ENCODE peak calls at places on chromosome 10, in six cellular contexts. L is left ventricle myocardium inferior, X is right lobe of liver, Q is right cardiac atrium, S is right atrium auricular region, A is IMR-90. W is an unnamed sample.

GRCh38 chr10:118595598-118596425 is at the start of gene PRLHR:
- DNase-seq in L (no peak), X (no peak), Q (peak; percentile 66), S (no peak), A (peak; percentile 10), W (no peak)

GRCh38 chr10:100377830-100378229 is 30.8 kb downstream of the SCD start:
- DNase-seq in L (no peak), X (no peak), Q (no peak), S (no peak), A (no peak), W (no peak)

GRCh38 chr10:80500572-80501380 is 36.9 kb upstream of the SH2D4B start:
- DNase-seq in L (peak; percentile 74), X (no peak), Q (peak; percentile 81), S (no peak), A (no peak), W (peak; percentile 66)

GRCh38 chr10:104657458-104657857 is 16.4 kb downstream of the SORCS3 start:
- DNase-seq in L (no peak), X (no peak), Q (no peak), S (no peak), A (no peak), W (no peak)

GRCh38 chr10:20142311-20142710 is 326.1 kb downstream of the PLXDC2 start:
- DNase-seq in L (no peak), X (no peak), Q (no peak), S (no peak), A (no peak), W (no peak)

GRCh38 chr10:21175797-21176196 is 278.7 kb upstream of the NEBL start:
- DNase-seq in L (no peak), X (no peak), Q (no peak), S (no peak), A (no peak), W (no peak)

GRCh38 chr10:90363799-90364483 is 493.9 kb downstream of the HTR7 start:
- DNase-seq in L (no peak), X (no peak), Q (no peak), S (no peak), A (no peak), W (no peak)

GRCh38 chr10:125087897-125088215 is 72.5 kb downstream of the CTBP2 start:
- DNase-seq in L (no peak), X (no peak), Q (no peak), S (no peak), A (no peak), W (no peak)

GRCh38 chr10:104413528-104413927 is 59.9 kb downstream of the CFAP58 start:
- DNase-seq in L (no peak), X (no peak), Q (no peak), S (no peak), A (no peak), W (no peak)

GRCh38 chr10:7408494-7409044 is 2.3 kb downstream of the SFMBT2 start:
- DNase-seq in L (peak; percentile 75), X (peak; percentile 71), Q (peak; percentile 89), S (no peak), A (peak; percentile 17), W (no peak)

GRCh38 chr10:129466703-129467345 is at the start of gene MGMT:
- DNase-seq in L (peak; percentile 97), X (peak; percentile 97), Q (peak; percentile 99), S (peak; percentile 89), A (peak; percentile 76), W (peak; percentile 97)

GRCh38 chr10:113131611-113132330 is 181.7 kb downstream of the TCF7L2 start:
- DNase-seq in L (no peak), X (no peak), Q (peak; percentile 51), S (no peak), A (peak; percentile 80), W (no peak)

GRCh38 chr10:110802551-110803238 is 69.0 kb upstream of the PDCD4 start:
- DNase-seq in L (peak; percentile 69), X (peak; percentile 69), Q (peak; percentile 89), S (peak; percentile 74), A (peak; percentile 94), W (peak; percentile 85)

GRCh38 chr10:34736976-34737771 is 77.9 kb downstream of the PARD3 start:
- DNase-seq in L (no peak), X (no peak), Q (no peak), S (no peak), A (no peak), W (no peak)

GRCh38 chr10:30151581-30152389 is 92.4 kb upstream of the JCAD start:
- DNase-seq in L (peak; percentile 22), X (no peak), Q (peak; percentile 84), S (peak; percentile 84), A (peak; percentile 88), W (peak; percentile 45)

GRCh38 chr10:122097935-122098334 is 109.0 kb downstream of the TACC2 start:
- DNase-seq in L (no peak), X (no peak), Q (no peak), S (no peak), A (no peak), W (no peak)
- H3K27ac ChIP-seq in L (peak overlapping the region; percentile 52), X (no peak overlapping the region), Q (no peak overlapping the region), S (no peak overlapping the region), A (no peak overlapping the region), W (peak overlapping the region; percentile 77)

GRCh38 chr10:48656928-48657327 is 27.7 kb upstream of the WDFY4 start:
- DNase-seq in L (no peak), X (no peak), Q (peak; percentile 38), S (no peak), A (no peak), W (no peak)
- H3K4me3 ChIP-seq in L (peak overlapping the region; percentile 81), X (peak overlapping the region; percentile 42), Q (no peak overlapping the region), S (peak overlapping the region; percentile 65), A (no peak overlapping the region), W (no peak overlapping the region)

GRCh38 chr10:79390551-79391229 is 43.4 kb downstream of the PPIF start:
- DNase-seq in L (peak; percentile 19), X (peak; percentile 54), Q (peak; percentile 64), S (peak; percentile 55), A (no peak), W (peak; percentile 4)
- H3K27ac ChIP-seq in L (peak overlapping the region; percentile 8), X (no peak overlapping the region), Q (no peak overlapping the region), S (no peak overlapping the region), A (no peak overlapping the region), W (no peak overlapping the region)

GRCh38 chr10:68871731-68872342 is 29.3 kb upstream of the DDX50 start:
- DNase-seq in L (no peak), X (no peak), Q (no peak), S (no peak), A (peak; percentile 95), W (no peak)
- H3K4me3 ChIP-seq in L (no peak overlapping the region), X (no peak overlapping the region), Q (no peak overlapping the region), S (no peak overlapping the region), A (no peak overlapping the region), W (no peak overlapping the region)

GRCh38 chr10:133358920-133359300 is 1.1 kb upstream of the FUOM start:
- DNase-seq in L (no peak), X (no peak), Q (no peak), S (no peak), A (no peak), W (no peak)
- H3K27ac ChIP-seq in L (peak overlapping the region; percentile 76), X (peak overlapping the region; percentile 85), Q (no peak overlapping the region), S (no peak overlapping the region), A (no peak overlapping the region), W (no peak overlapping the region)

GRCh38 chr10:88537337-88537736 is 45.8 kb downstream of the RNLS start:
- DNase-seq in L (no peak), X (no peak), Q (no peak), S (no peak), A (peak; percentile 11), W (no peak)

GRCh38 chr10:88542522-88542921 is 40.6 kb downstream of the RNLS start:
- DNase-seq in L (no peak), X (no peak), Q (peak; percentile 65), S (no peak), A (no peak), W (no peak)

GRCh38 chr10:88538038-88538437 is 45.1 kb downstream of the RNLS start:
- DNase-seq in L (no peak), X (no peak), Q (no peak), S (no peak), A (peak; percentile 76), W (no peak)

GRCh38 chr10:88541116-88541626 is 41.9 kb downstream of the RNLS start:
- DNase-seq in L (no peak), X (no peak), Q (no peak), S (no peak), A (no peak), W (no peak)

GRCh38 chr10:88540355-88540754 is 42.8 kb downstream of the RNLS start:
- DNase-seq in L (no peak), X (no peak), Q (no peak), S (no peak), A (no peak), W (no peak)
- H3K4me3 ChIP-seq in L (no peak overlapping the region), X (no peak overlapping the region), Q (no peak overlapping the region), S (no peak overlapping the region), A (no peak overlapping the region), W (no peak overlapping the region)

GRCh38 chr10:68154211-68154497 is 44.9 kb downstream of the MYPN start:
- DNase-seq in L (peak; percentile 39), X (no peak), Q (peak; percentile 70), S (no peak), A (peak; percentile 85), W (no peak)

GRCh38 chr10:68156373-68157185 is 47.3 kb downstream of the MYPN start:
- DNase-seq in L (no peak), X (no peak), Q (peak; percentile 66), S (no peak), A (peak; percentile 76), W (no peak)

GRCh38 chr10:68151453-68151852 is 42.2 kb downstream of the MYPN start:
- DNase-seq in L (no peak), X (no peak), Q (no peak), S (no peak), A (no peak), W (no peak)

GRCh38 chr10:68155615-68156205 is 46.4 kb downstream of the MYPN start:
- DNase-seq in L (no peak), X (no peak), Q (no peak), S (no peak), A (peak; percentile 50), W (no peak)

GRCh38 chr10:68153473-68154210 is 44.4 kb downstream of the MYPN start:
- DNase-seq in L (no peak), X (no peak), Q (no peak), S (peak; percentile 70), A (peak; percentile 99), W (peak; percentile 11)
- H3K27ac ChIP-seq in L (peak overlapping the region; percentile 86), X (peak overlapping the region; percentile 3), Q (peak overlapping the region; percentile 75), S (peak overlapping the region; percentile 80), A (peak overlapping the region; percentile 86), W (peak overlapping the region; percentile 47)

GRCh38 chr10:75024971-75025523 is 86.4 kb upstream of the SAMD8 start:
- DNase-seq in L (no peak), X (no peak), Q (no peak), S (no peak), A (no peak), W (no peak)

GRCh38 chr10:75019360-75019759 is 92.1 kb upstream of the SAMD8 start:
- DNase-seq in L (no peak), X (no peak), Q (no peak), S (no peak), A (peak; percentile 41), W (no peak)

GRCh38 chr10:75020168-75020567 is 91.3 kb upstream of the SAMD8 start:
- DNase-seq in L (no peak), X (no peak), Q (no peak), S (no peak), A (no peak), W (no peak)

GRCh38 chr10:75021851-75022250 is 89.6 kb upstream of the SAMD8 start:
- DNase-seq in L (no peak), X (no peak), Q (no peak), S (no peak), A (no peak), W (no peak)

GRCh38 chr10:75023074-75023473 is 88.4 kb upstream of the SAMD8 start:
- DNase-seq in L (no peak), X (no peak), Q (no peak), S (no peak), A (no peak), W (no peak)
- H3K4me3 ChIP-seq in L (no peak overlapping the region), X (no peak overlapping the region), Q (no peak overlapping the region), S (no peak overlapping the region), A (no peak overlapping the region), W (no peak overlapping the region)

W was measured in ascending aorta.